ENCODE peak calls at places on chromosomes 7 and 10, in four cellular contexts. G is adrenal gland, Y is left ventricle myocardium inferior, L is globus pallidus. Z is an unnamed sample.

GRCh38 chr10:61896854-61897661 is 4.4 kb upstream of the ARID5B start:
- DNase-seq in G (peak; percentile 88), Y (peak; percentile 38), L (peak; percentile 85), Z (peak; percentile 52)

GRCh38 chr7:23558303-23558702 is 26.5 kb upstream of the TRA2A start:
- DNase-seq in G (no peak), Y (no peak), L (no peak), Z (no peak)

GRCh38 chr10:131316321-131317075 is 5.0 kb upstream of the TCERG1L start:
- DNase-seq in G (no peak), Y (no peak), L (no peak), Z (no peak)

GRCh38 chr10:19843487-19843886 is 27.3 kb downstream of the PLXDC2 start:
- DNase-seq in G (no peak), Y (no peak), L (no peak), Z (no peak)

GRCh38 chr7:19060870-19061269 is 56.6 kb downstream of the TWIST1 start:
- DNase-seq in G (no peak), Y (no peak), L (no peak), Z (no peak)

GRCh38 chr10:89032141-89032814 is 41.7 kb downstream of the FAS start:
- DNase-seq in G (no peak), Y (peak; percentile 26), L (no peak), Z (no peak)

GRCh38 chr10:132987671-132988571 is 45.6 kb upstream of the CFAP46 start:
- DNase-seq in G (no peak), Y (no peak), L (peak; percentile 47), Z (no peak)

GRCh38 chr10:44383749-44384600 is 922 bp downstream of the CXCL12 start:
- DNase-seq in G (peak; percentile 50), Y (peak; percentile 51), L (no peak), Z (peak; percentile 48)

GRCh38 chr10:88196298-88196697 is 332.9 kb downstream of the PTEN start:
- DNase-seq in G (no peak), Y (no peak), L (no peak), Z (no peak)

GRCh38 chr10:61750943-61751471 is 88.3 kb downstream of the CABCOCO1 start:
- DNase-seq in G (peak; percentile 91), Y (peak; percentile 27), L (peak; percentile 55), Z (peak; percentile 34)

GRCh38 chr10:115856580-115856979 is 416.4 kb downstream of the GFRA1 start:
- DNase-seq in G (no peak), Y (no peak), L (no peak), Z (no peak)

GRCh38 chr10:97463363-97464132 is 17.6 kb downstream of the ZDHHC16 start:
- DNase-seq in G (peak; percentile 73), Y (no peak), L (peak; percentile 54), Z (no peak)

GRCh38 chr7:2641406-2642393 is 9.9 kb downstream of the TTYH3 start:
- DNase-seq in G (peak; percentile 98), Y (peak; percentile 92), L (peak; percentile 89), Z (peak; percentile 87)

GRCh38 chr7:83613232-83613631 is 35.7 kb downstream of the SEMA3E start:
- DNase-seq in G (no peak), Y (no peak), L (no peak), Z (no peak)

GRCh38 chr7:157515342-157516041 is 178.7 kb downstream of the DNAJB6 start:
- DNase-seq in G (peak; percentile 28), Y (no peak), L (no peak), Z (no peak)

GRCh38 chr10:5534051-5534821 is 9.5 kb downstream of the CALML3 start:
- DNase-seq in G (no peak), Y (no peak), L (no peak), Z (no peak)

GRCh38 chr7:70063796-70064423 is 465.6 kb downstream of the AUTS2 start:
- DNase-seq in G (no peak), Y (no peak), L (no peak), Z (no peak)

GRCh38 chr10:117461766-117462423 is 80.7 kb upstream of the EMX2 start:
- DNase-seq in G (peak; percentile 81), Y (no peak), L (no peak), Z (peak; percentile 90)

GRCh38 chr10:103564116-103564501 is 70.6 kb downstream of the NEURL1 start:
- DNase-seq in G (no peak), Y (no peak), L (no peak), Z (peak; percentile 74)

GRCh38 chr7:107998150-107998549 is 4.8 kb downstream of the LAMB1 start:
- DNase-seq in G (no peak), Y (no peak), L (no peak), Z (no peak)

GRCh38 chr10:6729071-6729773 is 149.1 kb upstream of the PRKCQ start:
- DNase-seq in G (no peak), Y (peak; percentile 17), L (no peak), Z (no peak)

GRCh38 chr7:17275749-17276671 is 22.4 kb upstream of the AHR start:
- DNase-seq in G (no peak), Y (no peak), L (no peak), Z (no peak)

GRCh38 chr7:21869785-21870402 is 75.8 kb downstream of the CDCA7L start:
- DNase-seq in G (no peak), Y (no peak), L (no peak), Z (no peak)